ENCODE peak calls at places on chromosomes 13 and 19, in six cellular contexts. One of them, this sample, is unnamed.

GRCh38 chr13:34076943-34077703 is 259.2 kb downstream of the RFC3 start:
- DNase-seq in HFF-Myc: peak
- DNase-seq in cardiac muscle cell: peak
- DNase-seq in NCI-H1092 treated with DMSO at 0.1 percent for 48 hours: peak
- DNase-seq in ACHN: peak
- DNase-seq in HTR-8/SVneo: peak
- DNase-seq in this sample: no peak

GRCh38 chr13:105466376-105466775 is 1069.1 kb downstream of the EFNB2 start:
- DNase-seq in HFF-Myc: no peak
- DNase-seq in cardiac muscle cell: no peak
- DNase-seq in NCI-H1092 treated with DMSO at 0.1 percent for 48 hours: no peak
- DNase-seq in ACHN: no peak
- DNase-seq in HTR-8/SVneo: no peak
- DNase-seq in this sample: no peak

GRCh38 chr19:2047449-2048103 is 3.5 kb downstream of the MKNK2 start:
- DNase-seq in HFF-Myc: no peak
- DNase-seq in cardiac muscle cell: no peak
- DNase-seq in NCI-H1092 treated with DMSO at 0.1 percent for 48 hours: no peak
- DNase-seq in ACHN: peak
- DNase-seq in HTR-8/SVneo: no peak
- DNase-seq in this sample: no peak

GRCh38 chr13:39870197-39870746 is 214.8 kb downstream of the COG6 start:
- DNase-seq in HFF-Myc: no peak
- DNase-seq in cardiac muscle cell: no peak
- DNase-seq in NCI-H1092 treated with DMSO at 0.1 percent for 48 hours: no peak
- DNase-seq in ACHN: no peak
- DNase-seq in HTR-8/SVneo: no peak
- DNase-seq in this sample: no peak

GRCh38 chr19:1041835-1042685 is 2.2 kb downstream of the ABCA7 start:
- DNase-seq in HFF-Myc: no peak
- DNase-seq in cardiac muscle cell: no peak
- DNase-seq in NCI-H1092 treated with DMSO at 0.1 percent for 48 hours: peak
- DNase-seq in ACHN: no peak
- DNase-seq in HTR-8/SVneo: no peak
- DNase-seq in this sample: no peak

GRCh38 chr13:77459616-77460015 is 75.9 kb upstream of the SCEL start:
- DNase-seq in HFF-Myc: no peak
- DNase-seq in cardiac muscle cell: no peak
- DNase-seq in NCI-H1092 treated with DMSO at 0.1 percent for 48 hours: no peak
- DNase-seq in ACHN: no peak
- DNase-seq in HTR-8/SVneo: no peak
- DNase-seq in this sample: no peak

GRCh38 chr13:114116734-114117133 is 15.7 kb downstream of the RASA3 start:
- DNase-seq in HFF-Myc: no peak
- DNase-seq in cardiac muscle cell: no peak
- DNase-seq in NCI-H1092 treated with DMSO at 0.1 percent for 48 hours: no peak
- DNase-seq in ACHN: no peak
- DNase-seq in HTR-8/SVneo: no peak
- DNase-seq in this sample: no peak

GRCh38 chr19:33446918-33447293 is 73.4 kb downstream of the CEBPG start:
- DNase-seq in HFF-Myc: no peak
- DNase-seq in cardiac muscle cell: no peak
- DNase-seq in NCI-H1092 treated with DMSO at 0.1 percent for 48 hours: no peak
- DNase-seq in ACHN: no peak
- DNase-seq in HTR-8/SVneo: no peak
- DNase-seq in this sample: no peak

GRCh38 chr13:91278291-91278690 is 69.2 kb upstream of the MIR17HG start:
- DNase-seq in HFF-Myc: no peak
- DNase-seq in cardiac muscle cell: no peak
- DNase-seq in NCI-H1092 treated with DMSO at 0.1 percent for 48 hours: no peak
- DNase-seq in ACHN: no peak
- DNase-seq in HTR-8/SVneo: no peak
- DNase-seq in this sample: no peak

GRCh38 chr19:45391346-45391745 is 13.5 kb downstream of the PPP1R13L start:
- DNase-seq in HFF-Myc: no peak
- DNase-seq in cardiac muscle cell: no peak
- DNase-seq in NCI-H1092 treated with DMSO at 0.1 percent for 48 hours: no peak
- DNase-seq in ACHN: no peak
- DNase-seq in HTR-8/SVneo: no peak
- DNase-seq in this sample: no peak

GRCh38 chr13:51832471-51833152 is 12.4 kb downstream of the TMEM272 start:
- DNase-seq in HFF-Myc: no peak
- DNase-seq in cardiac muscle cell: peak
- DNase-seq in NCI-H1092 treated with DMSO at 0.1 percent for 48 hours: peak
- DNase-seq in ACHN: peak
- DNase-seq in HTR-8/SVneo: no peak
- DNase-seq in this sample: no peak

GRCh38 chr13:93248627-93249047 is 22.0 kb downstream of the GPC6 start:
- DNase-seq in HFF-Myc: no peak
- DNase-seq in cardiac muscle cell: peak
- DNase-seq in NCI-H1092 treated with DMSO at 0.1 percent for 48 hours: peak
- DNase-seq in ACHN: peak
- DNase-seq in HTR-8/SVneo: no peak
- DNase-seq in this sample: no peak

GRCh38 chr13:42328672-42329071 is 56.7 kb downstream of the AKAP11 start:
- DNase-seq in HFF-Myc: no peak
- DNase-seq in cardiac muscle cell: no peak
- DNase-seq in NCI-H1092 treated with DMSO at 0.1 percent for 48 hours: no peak
- DNase-seq in ACHN: no peak
- DNase-seq in HTR-8/SVneo: no peak
- DNase-seq in this sample: no peak

GRCh38 chr19:51422053-51422448 is 4.6 kb upstream of the SIGLEC10 start:
- DNase-seq in HFF-Myc: peak
- DNase-seq in cardiac muscle cell: peak
- DNase-seq in NCI-H1092 treated with DMSO at 0.1 percent for 48 hours: no peak
- DNase-seq in ACHN: peak
- DNase-seq in HTR-8/SVneo: peak
- DNase-seq in this sample: peak

GRCh38 chr19:38745316-38745715 is 1.0 kb upstream of the CAPN12 start:
- DNase-seq in HFF-Myc: no peak
- DNase-seq in cardiac muscle cell: no peak
- DNase-seq in NCI-H1092 treated with DMSO at 0.1 percent for 48 hours: no peak
- DNase-seq in ACHN: no peak
- DNase-seq in HTR-8/SVneo: no peak
- DNase-seq in this sample: no peak